ENCODE peak calls at places on chromosomes 12 and 14, in seven cellular contexts. J is fibroblast of lung, W is heart right ventricle, G is tibial artery, Z is esophagus squamous epithelium, F is AG04449, Y is pancreas. C is an unnamed sample.

GRCh38 chr12:7042847-7043246 is 17.7 kb upstream of the C1S start:
- DNase-seq in J (peak), Y (no peak), W (no peak), F (no peak), Z (no peak), G (no peak), C (peak)

GRCh38 chr12:38905480-38906351 is at the start of gene CPNE8:
- DNase-seq in J (peak), Y (peak), Z (peak), G (peak), F (no peak), W (peak), C (no peak)

GRCh38 chr12:125092872-125093680 is 27.8 kb downstream of the AACS start:
- DNase-seq in W (no peak), Z (no peak), G (no peak), J (peak), Y (no peak), F (no peak), C (no peak)

GRCh38 chr14:55434805-55435174 is 5.6 kb downstream of the TBPL2 start:
- DNase-seq in W (no peak), Z (no peak), J (no peak), Y (no peak), G (no peak), F (no peak), C (no peak)

GRCh38 chr14:51862171-51862838 is 1.9 kb downstream of the GNG2 start:
- DNase-seq in W (no peak), F (no peak), Y (no peak), J (peak), Z (no peak), G (no peak), C (no peak)

GRCh38 chr12:113973109-113973904 is 7.2 kb upstream of the RBM19 start:
- DNase-seq in G (no peak), W (no peak), F (no peak), J (no peak), Z (no peak), Y (no peak), C (no peak)

GRCh38 chr12:48542300-48542928 is 17.0 kb downstream of the OR8S1 start:
- DNase-seq in Y (no peak), G (no peak), Z (no peak), J (peak), W (peak), F (no peak), C (peak)

GRCh38 chr12:106063826-106064575 is 74.8 kb downstream of the NUAK1 start:
- DNase-seq in J (no peak), F (no peak), Y (no peak), W (no peak), Z (no peak), G (no peak), C (no peak)

GRCh38 chr12:91215940-91216454 is 33.4 kb upstream of the DCN start:
- DNase-seq in Y (no peak), G (no peak), W (no peak), F (peak), J (peak), Z (no peak), C (peak)

GRCh38 chr12:67593041-67593870 is 55.3 kb upstream of the DYRK2 start:
- DNase-seq in J (peak), G (no peak), Y (peak), Z (no peak), F (no peak), W (no peak), C (no peak)

GRCh38 chr12:93848453-93849120 is 171.4 kb downstream of the CRADD start:
- DNase-seq in J (no peak), Z (no peak), Y (no peak), G (no peak), F (no peak), W (no peak), C (no peak)

GRCh38 chr12:131941116-131941986 is 8.4 kb upstream of the EP400 start:
- DNase-seq in J (no peak), G (peak), Z (no peak), Y (no peak), F (no peak), W (no peak), C (no peak)

GRCh38 chr14:36320210-36321003 is at the start of gene MBIP:
- DNase-seq in Z (peak), J (peak), F (peak), Y (peak), G (peak), W (peak), C (peak)

GRCh38 chr12:2183556-2184541 is 131.1 kb downstream of the CACNA1C start:
- DNase-seq in Z (no peak), G (no peak), J (peak), F (peak), W (no peak), Y (no peak), C (no peak)

GRCh38 chr14:69820991-69821390 is 23.9 kb upstream of the SLC10A1 start:
- DNase-seq in F (no peak), G (no peak), Y (no peak), W (no peak), J (no peak), Z (no peak), C (no peak)

GRCh38 chr12:98772818-98773217 is 127.7 kb downstream of the APAF1 start:
- DNase-seq in J (no peak), G (no peak), F (no peak), W (no peak), Y (no peak), Z (no peak), C (no peak)

GRCh38 chr12:49098035-49098451 is 3.4 kb upstream of the DHH start:
- DNase-seq in F (no peak), G (no peak), Z (no peak), W (no peak), J (peak), Y (peak), C (no peak)

GRCh38 chr14:56552615-56553014 is 27.0 kb upstream of the TMEM260 start:
- DNase-seq in J (no peak), W (no peak), Z (no peak), F (no peak), G (no peak), Y (no peak), C (no peak)

GRCh38 chr12:32482226-32482625 is 82.9 kb downstream of the FGD4 start:
- DNase-seq in W (peak), J (no peak), G (no peak), Y (no peak), F (no peak), Z (no peak), C (no peak)

GRCh38 chr12:26869908-26870459 is 37.0 kb upstream of the ITPR2 start:
- DNase-seq in J (no peak), Y (peak), W (no peak), Z (no peak), F (no peak), G (no peak), C (no peak)

GRCh38 chr12:69068431-69068830 is 135.5 kb upstream of the CPM start:
- DNase-seq in Z (no peak), Y (peak), W (no peak), J (peak), F (no peak), G (no peak), C (peak)

GRCh38 chr12:2933586-2933985 is 25.6 kb upstream of the TEAD4 start:
- DNase-seq in Z (no peak), J (no peak), W (no peak), G (peak), F (no peak), Y (no peak), C (no peak)

GRCh38 chr14:33788116-33788515 is 162.8 kb downstream of the EGLN3 start:
- DNase-seq in W (no peak), Y (no peak), J (no peak), G (no peak), Z (no peak), F (no peak), C (no peak)

GRCh38 chr12:3041558-3042164 is 35.5 kb upstream of the TSPAN9 start:
- DNase-seq in Y (peak), Z (no peak), J (peak), W (peak), F (no peak), G (peak), C (no peak)

GRCh38 chr12:4164591-4165558 is 108.7 kb upstream of the CCND2 start:
- DNase-seq in W (peak), G (no peak), F (peak), Z (no peak), J (peak), Y (no peak), C (no peak)

GRCh38 chr14:76924363-76925151 is 98.3 kb downstream of the LRRC74A start:
- DNase-seq in J (peak), F (no peak), Y (no peak), Z (no peak), W (no peak), G (no peak), C (no peak)

GRCh38 chr12:132783917-132784531 is 22.4 kb upstream of the ANKLE2 start:
- DNase-seq in Y (no peak), G (no peak), Z (no peak), J (no peak), F (no peak), W (no peak), C (no peak)

GRCh38 chr12:117167769-117168168 is 22.5 kb downstream of the FBXO21 start:
- DNase-seq in G (no peak), F (no peak), J (no peak), Y (no peak), Z (no peak), W (no peak), C (no peak)

GRCh38 chr12:57631566-57632368 is 1.2 kb downstream of the B4GALNT1 start:
- DNase-seq in G (peak), J (no peak), Y (no peak), W (no peak), Z (no peak), F (no peak), C (no peak)

DNA sequence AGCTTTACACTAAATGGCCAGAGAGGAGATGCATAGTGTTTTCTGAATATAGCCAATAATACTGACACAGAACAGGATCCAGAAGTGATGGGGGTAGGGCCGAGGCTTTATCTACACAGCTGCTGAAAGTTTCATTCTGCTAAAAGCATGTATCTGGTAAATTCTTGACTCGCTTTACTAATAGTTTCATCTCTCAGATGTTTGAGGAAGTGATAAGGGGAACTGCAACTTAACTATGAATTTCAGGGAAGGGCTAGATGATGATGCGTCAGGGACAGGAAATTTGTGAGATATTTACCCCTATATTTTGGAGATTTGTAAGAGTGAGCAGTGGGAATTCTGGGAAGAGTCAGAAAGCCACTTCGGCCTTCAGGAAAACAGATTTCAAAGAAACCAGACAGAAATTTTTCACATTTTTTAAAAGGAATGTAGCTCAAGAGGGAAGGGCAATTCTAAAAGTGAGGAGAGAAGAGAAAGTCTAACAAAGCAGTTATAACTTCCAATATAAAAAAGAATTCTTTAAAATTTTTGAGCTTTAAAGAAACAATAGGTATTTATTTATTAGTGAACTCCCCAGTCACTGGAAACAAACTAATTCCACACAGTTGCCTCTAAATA is 243.1 kb downstream of the BCAT1 start:
- DNase-seq in Y (no peak), G (no peak), J (peak), F (no peak), W (no peak), Z (no peak), C (no peak)
- H3K4me3 ChIP-seq in Y (no peak), G (no peak), J (no peak), F (no peak), W (no peak), Z (no peak), C (no peak)

GRCh38 chr12:92403210-92404175 is 257.8 kb upstream of the BTG1 start:
- DNase-seq in J (no peak), F (no peak), G (no peak), Y (no peak), Z (no peak), W (no peak), C (peak)

GRCh38 chr12:92404921-92405320 is 259.3 kb upstream of the BTG1 start:
- DNase-seq in Z (no peak), G (no peak), J (no peak), W (no peak), Y (no peak), F (no peak), C (no peak)

GRCh38 chr12:92404259-92404894 is 258.7 kb upstream of the BTG1 start:
- DNase-seq in W (no peak), Y (no peak), G (no peak), J (no peak), Z (no peak), F (no peak), C (no peak)

GRCh38 chr12:92411687-92412086 is 266.0 kb upstream of the BTG1 start:
- DNase-seq in F (no peak), W (no peak), Z (no peak), Y (no peak), G (no peak), J (no peak), C (no peak)

DNA sequence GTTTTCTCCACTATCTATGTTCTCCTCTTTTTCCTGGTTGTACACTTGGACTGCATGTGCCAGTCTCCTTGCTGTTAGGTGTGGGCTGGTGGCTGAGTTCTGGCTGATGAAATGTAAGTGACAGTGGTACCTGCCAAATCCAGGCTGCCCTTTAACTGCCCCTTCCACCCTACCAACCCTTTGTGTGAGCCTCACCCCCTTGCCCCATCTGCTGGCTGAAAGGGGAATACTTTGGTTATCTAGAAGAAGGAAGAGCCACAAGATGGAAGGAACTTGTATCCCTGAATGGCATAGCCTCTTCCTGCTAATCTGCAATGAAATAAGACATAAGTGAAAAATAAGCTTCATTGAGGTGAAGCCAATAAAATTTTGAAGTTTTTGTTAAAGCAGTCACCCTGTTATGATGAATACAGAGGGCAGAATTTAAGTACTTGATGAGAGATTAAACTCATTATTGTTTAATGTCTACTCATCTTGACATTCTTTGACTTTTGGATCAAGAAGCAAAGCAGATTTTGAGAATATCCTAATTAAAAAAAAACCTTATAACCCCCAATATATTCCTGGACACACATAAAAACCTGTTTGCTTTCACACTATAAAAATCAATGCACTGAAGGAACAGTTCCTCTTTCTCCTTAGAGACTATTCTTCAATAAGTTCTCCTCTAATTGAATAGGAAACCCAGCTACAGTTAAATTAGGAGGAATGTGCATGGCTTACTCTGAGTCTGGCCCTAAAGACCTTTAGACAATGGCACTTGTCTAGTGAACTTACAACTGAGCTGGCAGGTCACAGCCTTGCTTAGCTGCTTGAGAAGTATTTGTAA is 262.6 kb upstream of the BTG1 start:
- DNase-seq in G (no peak), F (no peak), Z (no peak), Y (no peak), J (no peak), W (peak), C (no peak)
- TF ChIP-seq CTCF in G (no peak), F (peak), Z (peak), Y (no peak), J (peak), W (no peak), C (peak)

DNA sequence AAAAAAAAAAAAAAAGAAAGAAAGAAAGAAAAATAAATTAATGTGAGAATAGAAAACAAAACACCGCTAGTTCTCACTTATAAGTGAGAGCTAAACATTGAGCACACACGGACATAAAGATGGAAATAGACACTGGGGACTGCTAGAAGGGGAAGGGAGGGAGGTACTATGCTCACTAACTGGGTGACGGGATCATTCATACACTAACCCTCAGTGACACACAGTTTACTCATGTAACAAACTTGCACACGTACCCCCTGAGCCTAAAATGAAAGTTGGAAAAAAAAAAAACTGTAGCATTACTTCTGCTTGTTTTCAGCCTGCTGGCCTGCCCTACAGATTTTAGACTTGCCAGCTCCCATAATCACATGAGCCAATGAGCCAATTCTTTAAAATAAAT is 10.5 kb upstream of the PRMT5 start:
- DNase-seq in W (no peak), G (no peak), Z (no peak), F (no peak), Y (no peak), J (peak), C (no peak)
- H3K4me3 ChIP-seq in W (no peak), G (no peak), Z (no peak), F (no peak), Y (no peak), J (no peak), C (no peak)

GRCh38 chr12:81257952-81258551 is 180.2 kb downstream of the ACSS3 start:
- DNase-seq in Z (no peak), F (no peak), Y (no peak), W (no peak), J (peak), G (no peak), C (no peak)
- TF ChIP-seq CTCF in Z (peak), F (peak), Y (no peak), W (no peak), J (peak), G (peak), C (peak)

GRCh38 chr14:100393362-100393761 is 70.2 kb downstream of the SLC25A47 start:
- DNase-seq in G (no peak), W (no peak), J (no peak), Y (no peak), Z (no peak), F (no peak), C (no peak)
- H3K4me3 ChIP-seq in G (no peak), W (no peak), J (no peak), Y (no peak), Z (no peak), F (no peak), C (no peak)

GRCh38 chr14:64800000-64800399 is 79.7 kb downstream of the SPTB start:
- DNase-seq in Y (no peak), F (no peak), Z (no peak), G (no peak), W (peak), J (peak), C (no peak)
- TF ChIP-seq CTCF in Y (peak), F (peak), Z (peak), G (peak), W (peak), J (peak), C (peak)

DNA sequence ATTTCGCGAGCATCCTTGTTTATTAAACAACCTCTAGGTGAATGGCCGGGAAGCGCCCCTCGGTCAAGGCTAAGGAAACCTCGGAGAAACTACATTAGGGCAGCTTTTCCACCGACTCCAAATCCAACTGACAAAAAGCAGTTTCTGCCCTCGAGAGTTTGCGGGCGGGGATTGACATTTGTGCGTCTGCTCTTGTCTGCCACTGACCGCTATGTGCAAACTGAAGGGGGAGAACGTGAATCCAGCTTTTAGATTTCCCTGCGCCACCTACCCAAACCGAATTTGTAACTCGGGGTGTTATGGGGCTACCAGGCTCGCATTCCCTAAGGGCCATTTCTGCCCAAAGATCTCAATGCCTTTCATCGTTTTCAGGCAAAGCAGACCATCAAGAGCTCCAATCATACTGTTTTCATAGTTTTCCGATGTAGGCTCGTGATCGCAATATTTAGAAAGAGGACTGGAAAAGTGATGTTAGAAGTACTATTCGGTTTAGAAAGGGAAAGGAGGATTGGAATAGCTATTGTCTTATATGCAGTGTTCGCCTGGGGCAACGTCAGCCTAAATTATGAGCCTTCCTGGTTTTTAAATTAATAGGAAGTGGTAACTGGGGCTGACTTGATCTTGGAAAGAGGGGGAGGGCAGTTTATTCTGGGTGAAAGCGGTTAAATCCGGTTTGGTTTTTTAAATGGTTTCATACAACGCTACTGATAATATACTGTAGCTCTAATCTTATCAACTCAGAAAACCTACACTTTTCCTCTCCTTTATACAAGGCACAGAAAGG is 45.4 kb downstream of the BCAT1 start:
- DNase-seq in J (peak), W (no peak), Z (no peak), G (no peak), Y (no peak), F (no peak), C (no peak)
- H3K4me3 ChIP-seq in J (peak), W (peak), Z (peak), G (peak), Y (peak), F (peak), C (peak)

DNA sequence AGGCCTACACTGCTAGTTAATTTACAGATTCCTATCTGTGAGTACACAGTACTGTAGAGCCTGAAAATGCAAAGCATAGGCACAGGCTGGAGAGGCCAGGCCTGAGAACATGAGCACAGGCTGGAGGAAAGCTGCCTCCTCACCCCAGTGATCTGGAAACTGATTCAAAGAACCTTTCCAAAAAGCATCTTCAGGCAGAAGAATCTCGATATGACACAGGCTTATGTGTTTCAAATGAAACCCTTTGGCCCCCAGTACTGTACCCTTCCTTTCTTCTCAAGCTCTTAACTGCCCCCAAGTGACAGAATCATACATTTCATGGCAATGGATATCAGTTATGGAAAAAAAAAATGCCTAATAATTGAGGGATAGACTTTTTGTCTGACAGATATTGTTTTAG is 122.0 kb downstream of the KCNC2 start:
- DNase-seq in W (no peak), F (no peak), J (peak), G (no peak), Z (no peak), Y (no peak), C (no peak)
- TF ChIP-seq CTCF in W (no peak), F (no peak), J (no peak), G (no peak), Z (no peak), Y (no peak), C (peak)

GRCh38 chr12:121925361-121925725 is 7.0 kb downstream of the CFAP251 start:
- DNase-seq in Y (no peak), W (no peak), G (no peak), F (no peak), J (peak), Z (no peak), C (no peak)
- H3K4me3 ChIP-seq in Y (no peak), W (no peak), G (no peak), F (peak), J (peak), Z (no peak), C (no peak)

GRCh38 chr14:26286066-26286791 is 311.6 kb downstream of the NOVA1 start:
- DNase-seq in W (no peak), G (no peak), F (no peak), J (peak), Y (no peak), Z (no peak), C (no peak)
- TF ChIP-seq CTCF in W (no peak), G (no peak), F (no peak), J (no peak), Y (no peak), Z (no peak), C (no peak)